ENCODE peak calls at places on chromosomes 6 and 20, in nine cellular contexts. B is H9; R is RKO; N is AG09319; C is GM04504; O is anterior cingulate cortex; D is transverse colon; U is stimulated activated naive CD4-positive, alpha-beta T cell; V is esophagus squamous epithelium. Z is an unnamed sample.

GRCh38 chr20:44585042-44585968 is 2.9 kb downstream of the PKIG start:
- DNase-seq in B (no peak), R (no peak), N (no peak), C (no peak), O (no peak), D (no peak), U (no peak), V (no peak), Z (no peak)

GRCh38 chr20:49636447-49636846 is 68.5 kb upstream of the PTGIS start:
- DNase-seq in B (no peak), R (no peak), N (no peak), C (no peak), O (no peak), D (no peak), U (no peak), V (no peak), Z (no peak)

GRCh38 chr6:111573118-111573883 is 32.4 kb downstream of the TRAF3IP2 start:
- DNase-seq in B (no peak), R (no peak), N (no peak), C (no peak), O (no peak), D (no peak), U (no peak), V (no peak), Z (no peak)

GRCh38 chr6:162636167-162636566 is 91.4 kb downstream of the PRKN start:
- DNase-seq in B (no peak), R (no peak), N (no peak), C (no peak), O (no peak), D (no peak), U (no peak), V (no peak), Z (no peak)

GRCh38 chr6:34597605-34598353 is 41.6 kb upstream of the SPDEF start:
- DNase-seq in B (no peak), R (no peak), N (no peak), C (no peak), O (no peak), D (no peak), U (no peak), V (no peak), Z (no peak)

GRCh38 chr6:20681243-20681684 is 147.0 kb downstream of the CDKAL1 start:
- DNase-seq in B (no peak), R (no peak), N (no peak), C (no peak), O (no peak), D (no peak), U (no peak), V (no peak), Z (no peak)

GRCh38 chr20:19376451-19376971 is 164.1 kb downstream of the SLC24A3 start:
- DNase-seq in B (no peak), R (no peak), N (no peak), C (no peak), O (peak; percentile 6), D (no peak), U (no peak), V (no peak), Z (no peak)

GRCh38 chr6:106300944-106301343 is 24.6 kb downstream of the ATG5 start:
- DNase-seq in B (no peak), R (peak; percentile 44), N (peak; percentile 31), C (peak; percentile 30), O (no peak), D (no peak), U (peak; percentile 13), V (no peak), Z (peak; percentile 49)

GRCh38 chr20:4581838-4582237 is 139.9 kb upstream of the PRND start:
- DNase-seq in B (no peak), R (no peak), N (no peak), C (no peak), O (no peak), D (no peak), U (no peak), V (no peak), Z (no peak)

GRCh38 chr20:9230406-9230805 is 161.5 kb downstream of the PLCB4 start:
- DNase-seq in B (no peak), R (no peak), N (no peak), C (no peak), O (no peak), D (no peak), U (no peak), V (no peak), Z (no peak)

GRCh38 chr6:42967228-42967627 is 6.7 kb downstream of the GNMT start:
- DNase-seq in B (no peak), R (no peak), N (no peak), C (no peak), O (no peak), D (no peak), U (no peak), V (no peak), Z (no peak)

GRCh38 chr6:140069576-140069975 is 695.1 kb upstream of the CITED2 start:
- DNase-seq in B (no peak), R (no peak), N (no peak), C (no peak), O (no peak), D (no peak), U (no peak), V (no peak), Z (no peak)

GRCh38 chr6:291697-292505 is at the start of gene DUSP22:
- DNase-seq in B (peak; percentile 82), R (peak; percentile 87), N (peak; percentile 66), C (peak; percentile 71), O (no peak), D (peak; percentile 93), U (no peak), V (no peak), Z (peak; percentile 77)

GRCh38 chr6:133889557-133890301 is 816 bp downstream of the TCF21 start:
- DNase-seq in B (peak; percentile 65), R (no peak), N (no peak), C (no peak), O (no peak), D (no peak), U (peak; percentile 2), V (no peak), Z (no peak)

GRCh38 chr6:144782634-144783033 is 497.5 kb downstream of the UTRN start:
- DNase-seq in B (no peak), R (no peak), N (no peak), C (no peak), O (no peak), D (no peak), U (no peak), V (no peak), Z (no peak)

Z was measured in fibroblast of the conjunctiva.